ENCODE peak calls at places on chromosomes 4 and X, in five cellular contexts. W, B, E, A and R are unnamed samples.
A peak's percentile ranks its signal among the peaks of the same experiment; 100 is the strongest.

GRCh38 chr4:22754091-22754490 is 61.4 kb downstream of the GBA3 start:
- DNase-seq in B (no peak), E (no peak), A (no peak), W (no peak), R (no peak)

GRCh38 chr4:3270141-3270611 is 21.2 kb downstream of the MSANTD1 start:
- DNase-seq in E (no peak), B (no peak), A (no peak), W (peak; percentile 88), R (no peak)

GRCh38 chr4:55859711-55860110 is 6.3 kb downstream of the EXOC1 start:
- DNase-seq in W (no peak), A (no peak), B (no peak), E (no peak), R (no peak)

GRCh38 chr4:76704133-76704881 is 193.6 kb downstream of the SOWAHB start:
- DNase-seq in W (no peak), E (no peak), B (no peak), A (no peak), R (no peak)

GRCh38 chr4:22485751-22486150 is 30.1 kb downstream of the ADGRA3 start:
- DNase-seq in A (no peak), B (no peak), E (no peak), W (no peak), R (no peak)

GRCh38 chr4:30616943-30617646 is 103.1 kb upstream of the PCDH7 start:
- DNase-seq in W (no peak), E (no peak), B (no peak), A (no peak), R (no peak)

GRCh38 chrX:13485167-13485566 is 84.2 kb upstream of the EGFL6 start:
- DNase-seq in B (no peak), E (no peak), W (no peak), A (no peak), R (no peak)

GRCh38 chr4:5780831-5781480 is 70.0 kb downstream of the EVC start:
- DNase-seq in B (peak; percentile 35), W (no peak), E (no peak), A (no peak), R (no peak)

GRCh38 chrX:68989865-68990606 is 161.2 kb downstream of the EFNB1 start:
- DNase-seq in A (no peak), W (peak; percentile 65), E (no peak), B (peak; percentile 64), R (no peak)

GRCh38 chr4:8117278-8117682 is 41.3 kb downstream of the ABLIM2 start:
- DNase-seq in E (peak; percentile 35), W (peak; percentile 96), A (peak; percentile 40), B (no peak), R (no peak)

GRCh38 chr4:85824166-85824945 is 349.4 kb downstream of the ARHGAP24 start:
- DNase-seq in W (no peak), E (no peak), B (no peak), A (no peak), R (no peak)

GRCh38 chr4:40423735-40424134 is 88.6 kb downstream of the CHRNA9 start:
- DNase-seq in E (no peak), A (no peak), W (no peak), B (no peak), R (no peak)

GRCh38 chr4:98653890-98654867 is 4.2 kb downstream of the TSPAN5 start:
- DNase-seq in A (peak; percentile 25), E (no peak), W (no peak), B (no peak), R (no peak)

GRCh38 chrX:86805241-86805640 is 657.0 kb downstream of the DACH2 start:
- DNase-seq in B (no peak), E (no peak), W (no peak), A (no peak), R (no peak)

DNA sequence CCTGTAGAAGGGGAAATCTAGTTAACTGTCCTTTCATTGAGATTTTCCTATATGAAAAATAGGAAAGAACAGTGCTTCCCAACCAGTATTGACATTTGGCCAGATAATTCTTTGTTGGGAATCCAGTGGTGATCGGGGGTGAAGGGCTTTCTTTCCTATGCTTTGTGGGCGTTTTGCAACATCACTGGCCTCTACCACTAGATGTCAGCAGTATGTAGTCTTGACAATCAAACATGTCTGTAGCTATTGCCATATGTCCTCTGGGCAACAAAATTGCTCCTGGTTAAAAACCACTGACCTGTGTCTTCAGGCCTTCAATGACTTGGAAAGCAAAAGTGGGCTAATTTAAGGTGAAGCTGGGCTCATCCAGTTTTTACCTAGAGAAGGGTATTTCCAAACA is 658.5 kb downstream of the DACH2 start:
- DNase-seq in E (no peak), B (no peak), A (no peak), W (no peak), R (no peak)
- TF ChIP-seq CTCF in E (peak; percentile 61), B (no peak), A (no peak), W (peak; percentile 26), R (no peak)

GRCh38 chr4:144647095-144647959 is 1.4 kb downstream of the HHIP start:
- DNase-seq in E (no peak), B (no peak), A (peak; percentile 5), W (no peak), R (no peak)
- TF ChIP-seq CTCF in E (no peak), B (no peak), A (no peak), W (no peak), R (no peak)

GRCh38 chr4:73257995-73258667 is 467 bp downstream of the ANKRD17 start:
- DNase-seq in W (no peak), B (no peak), E (no peak), A (peak; percentile 8), R (no peak)

GRCh38 chr4:73259552-73260140 is 1.0 kb upstream of the ANKRD17 start:
- DNase-seq in A (no peak), B (no peak), E (no peak), W (no peak), R (no peak)

GRCh38 chr4:73257242-73257994 is 1.2 kb downstream of the ANKRD17 start:
- DNase-seq in E (peak; percentile 25), A (peak; percentile 35), W (peak; percentile 85), B (peak; percentile 89), R (no peak)

GRCh38 chr4:73258668-73259551 is at the start of gene ANKRD17:
- DNase-seq in W (peak; percentile 96), B (peak; percentile 97), E (peak; percentile 97), A (peak; percentile 56), R (peak; percentile 90)
- TF ChIP-seq CTCF in W (no peak), B (peak; percentile 24), E (no peak), A (no peak), R (no peak)

DNA sequence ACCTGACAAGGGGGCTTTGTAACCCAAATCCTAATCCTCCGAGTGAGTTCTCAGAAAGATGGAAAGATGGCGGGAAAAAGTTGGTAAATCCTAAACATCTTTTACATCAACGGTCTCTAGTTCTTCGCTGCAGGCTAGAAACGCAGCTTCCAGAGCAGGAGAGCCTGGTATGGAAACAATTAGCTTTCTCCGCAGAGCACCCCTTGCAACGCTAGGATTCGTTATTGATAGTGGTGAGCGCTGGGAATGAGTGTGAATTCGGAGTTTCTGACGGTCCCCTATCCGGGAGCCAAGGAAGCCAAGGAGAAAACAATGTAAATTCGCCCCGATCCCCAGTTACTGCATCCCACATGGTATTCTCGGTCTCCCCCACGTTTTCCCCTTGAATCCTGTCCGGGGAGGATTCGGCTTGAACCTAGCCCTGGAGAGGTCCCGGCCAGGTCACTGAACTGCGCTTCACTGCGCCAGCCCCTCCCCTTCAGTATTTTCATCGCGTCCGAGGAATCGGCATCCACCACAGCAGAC is 4.7 kb upstream of the NEUROG2 start:
- DNase-seq in A (no peak), E (no peak), W (no peak), B (no peak), R (no peak)
- TF ChIP-seq CTCF in A (no peak), E (no peak), W (no peak), B (no peak), R (no peak)

GRCh38 chrX:19702856-19703255 is 184.5 kb downstream of the SH3KBP1 start:
- DNase-seq in E (no peak), W (no peak), A (no peak), B (no peak), R (no peak)

GRCh38 chrX:19704117-19704516 is 183.3 kb downstream of the SH3KBP1 start:
- DNase-seq in E (no peak), B (no peak), A (no peak), W (no peak), R (no peak)

GRCh38 chrX:19707472-19707871 is 179.9 kb downstream of the SH3KBP1 start:
- DNase-seq in A (no peak), W (no peak), E (no peak), B (no peak), R (no peak)

GRCh38 chrX:19708683-19709082 is 178.7 kb downstream of the SH3KBP1 start:
- DNase-seq in W (no peak), A (no peak), B (no peak), E (no peak), R (no peak)

DNA sequence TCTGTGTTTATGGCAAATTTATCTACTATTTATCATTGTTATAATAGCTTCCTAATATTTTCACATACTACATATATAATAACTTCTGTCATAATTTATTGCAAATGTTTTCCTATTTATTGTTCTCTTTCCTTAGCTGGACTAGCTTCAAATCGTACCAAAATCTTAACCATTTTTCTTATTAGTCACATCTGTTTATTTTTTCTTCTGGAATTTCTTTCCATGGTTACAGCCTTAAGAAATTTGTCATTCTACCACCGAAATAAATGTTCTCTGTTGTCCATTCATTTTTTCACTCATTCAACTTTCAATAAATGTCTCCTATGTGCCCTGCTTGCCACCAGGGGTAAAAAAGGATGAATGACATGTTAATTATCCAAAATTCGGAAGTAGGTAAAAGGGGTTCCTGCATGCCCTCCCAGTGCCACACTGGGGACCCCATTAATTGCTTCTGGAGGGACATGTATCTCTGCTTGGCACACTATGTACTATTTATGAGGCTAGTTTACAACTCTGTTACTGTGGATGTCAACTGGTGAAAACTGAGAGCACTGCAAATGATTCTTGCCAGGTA is 182.1 kb downstream of the SH3KBP1 start:
- DNase-seq in W (no peak), E (no peak), B (no peak), A (no peak), R (no peak)
- TF ChIP-seq CTCF in W (no peak), E (no peak), B (no peak), A (no peak), R (no peak)

GRCh38 chr4:108683479-108683878 is 33.1 kb downstream of the OSTC start:
- DNase-seq in A (peak; percentile 2), E (no peak), W (no peak), B (no peak), R (no peak)
- TF ChIP-seq CTCF in A (peak; percentile 44), E (peak; percentile 19), W (peak; percentile 34), B (no peak), R (no peak)

DNA sequence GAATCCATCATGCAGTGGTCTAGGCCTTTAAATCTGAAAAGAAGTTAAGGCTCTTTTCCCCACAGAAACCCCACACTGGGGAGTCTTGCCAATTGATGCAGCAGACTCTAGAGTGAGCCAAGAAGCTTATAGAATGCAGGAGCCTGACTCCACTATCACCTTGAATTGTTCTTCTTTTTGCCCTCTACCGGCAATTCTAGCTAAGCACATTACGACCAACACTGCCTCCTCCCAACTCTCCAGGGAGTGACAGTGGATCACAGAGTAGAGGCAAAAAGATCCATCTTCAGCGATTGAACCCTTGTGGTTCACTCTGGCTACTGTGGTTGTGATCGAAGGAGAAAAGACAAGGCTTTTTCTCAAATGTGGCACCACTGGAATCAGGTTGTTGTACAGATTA is 331.5 kb downstream of the NKX6-1 start:
- DNase-seq in B (no peak), A (no peak), W (no peak), E (no peak), R (no peak)
- TF ChIP-seq CTCF in B (no peak), A (no peak), W (no peak), E (no peak), R (no peak)

DNA sequence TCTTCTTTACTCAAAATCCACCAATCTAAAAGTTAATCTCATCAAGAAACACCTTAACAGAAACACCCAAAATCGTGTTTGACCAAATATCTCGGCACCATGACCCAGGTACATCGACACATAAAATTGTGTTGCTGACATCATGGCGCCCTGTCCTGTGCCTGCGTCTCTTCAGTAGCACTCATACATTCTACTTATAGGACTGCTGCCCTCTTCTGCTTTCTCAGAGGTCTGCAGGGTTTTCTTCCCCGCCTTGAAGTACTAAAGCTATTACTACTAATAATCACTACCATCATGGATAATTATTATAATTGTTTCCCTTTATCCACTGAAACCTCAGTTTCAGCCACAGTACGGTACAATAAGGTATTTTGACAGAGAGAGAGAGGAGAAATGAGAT is 1403.1 kb upstream of the TENM3 start:
- DNase-seq in E (no peak), W (no peak), A (no peak), B (no peak), R (no peak)
- TF ChIP-seq CTCF in E (no peak), W (no peak), A (no peak), B (no peak), R (no peak)